ENCODE peak calls at places on chromosomes 2 and 18, in six cellular contexts. W, O, M, R, A and T are unnamed samples.

GRCh38 chr18:69757733-69758132 is 189.9 kb downstream of the CD226 start:
- DNase-seq in A (no peak), M (no peak), R (no peak), W (peak; percentile 23), O (peak; percentile 20), T (no peak)

GRCh38 chr2:170155022-170155722 is 22.8 kb upstream of the MYO3B start:
- DNase-seq in R (no peak), O (peak; percentile 52), M (no peak), A (peak; percentile 62), W (peak; percentile 44), T (peak; percentile 58)

GRCh38 chr2:113157108-113157896 is 16.5 kb upstream of the PSD4 start:
- DNase-seq in W (peak; percentile 76), O (no peak), A (peak; percentile 72), M (peak; percentile 66), R (peak; percentile 54), T (no peak)

GRCh38 chr18:57352761-57353136 is 392 bp downstream of the ST8SIA3 start:
- DNase-seq in A (no peak), R (no peak), M (no peak), O (no peak), W (peak; percentile 52), T (no peak)

GRCh38 chr18:42113529-42114191 is 158.6 kb downstream of the PIK3C3 start:
- DNase-seq in A (no peak), R (no peak), M (no peak), W (no peak), O (no peak), T (peak; percentile 82)

GRCh38 chr2:215622836-215623235 is 187.0 kb upstream of the FN1 start:
- DNase-seq in R (no peak), W (no peak), A (no peak), M (no peak), O (no peak), T (no peak)

GRCh38 chr2:168456526-168457176 is 579 bp downstream of the CERS6 start:
- DNase-seq in M (peak; percentile 56), W (peak; percentile 77), O (no peak), R (peak; percentile 49), A (peak; percentile 65), T (no peak)

GRCh38 chr2:192286093-192286701 is 91.5 kb upstream of the TMEFF2 start:
- DNase-seq in A (no peak), R (no peak), M (no peak), W (peak; percentile 47), O (no peak), T (no peak)

GRCh38 chr2:86249176-86249842 is 50.1 kb downstream of the MRPL35 start:
- DNase-seq in M (peak; percentile 59), A (no peak), R (no peak), W (no peak), O (no peak), T (no peak)

GRCh38 chr2:168002021-168002553 is 245.3 kb downstream of the STK39 start:
- DNase-seq in W (peak; percentile 51), A (no peak), O (no peak), R (no peak), M (no peak), T (no peak)

GRCh38 chr2:230738391-230738811 is 25.8 kb downstream of the CAB39 start:
- DNase-seq in W (no peak), M (peak; percentile 30), A (no peak), O (no peak), R (no peak), T (no peak)

GRCh38 chr2:217430916-217431576 is 571.2 kb upstream of the TNP1 start:
- DNase-seq in A (no peak), O (no peak), M (no peak), R (no peak), W (no peak), T (no peak)

GRCh38 chr2:172640389-172640788 is 84.5 kb downstream of the PDK1 start:
- DNase-seq in R (no peak), A (no peak), M (no peak), O (no peak), W (no peak), T (no peak)

GRCh38 chr2:54909006-54909405 is 141.2 kb downstream of the RTN4 start:
- DNase-seq in A (no peak), O (no peak), W (no peak), R (no peak), M (no peak), T (no peak)

GRCh38 chr2:13791019-13791418 is 841.5 kb upstream of the LRATD1 start:
- DNase-seq in O (no peak), W (no peak), A (no peak), M (no peak), R (no peak), T (no peak)

GRCh38 chr2:9573013-9573708 is 17.5 kb upstream of the ADAM17 start:
- DNase-seq in A (no peak), R (no peak), M (no peak), O (no peak), W (no peak), T (no peak)

GRCh38 chr2:41955641-41956040 is 92.2 kb upstream of the PKDCC start:
- DNase-seq in M (no peak), A (no peak), O (no peak), R (no peak), W (no peak), T (no peak)

GRCh38 chr2:222611684-222612083 is 44.2 kb downstream of the FARSB start:
- DNase-seq in O (no peak), M (no peak), R (no peak), A (no peak), W (no peak), T (no peak)

GRCh38 chr2:39697480-39697879 is 31.8 kb downstream of the TMEM178A start:
- DNase-seq in W (no peak), R (no peak), M (no peak), A (no peak), O (no peak), T (no peak)

GRCh38 chr2:40281021-40281940 is 170.6 kb downstream of the SLC8A1 start:
- DNase-seq in O (no peak), R (no peak), M (no peak), W (no peak), A (no peak), T (no peak)

GRCh38 chr2:69917854-69918253 is 2.9 kb downstream of the MXD1 start:
- DNase-seq in W (no peak), O (no peak), A (no peak), M (peak; percentile 46), R (no peak), T (no peak)

GRCh38 chr18:28176933-28177827 is at the start of gene CDH2:
- DNase-seq in W (peak; percentile 95), R (peak; percentile 46), M (peak; percentile 89), A (no peak), O (no peak), T (no peak)

GRCh38 chr2:173874899-173875247 is 90.3 kb downstream of the SP3 start:
- DNase-seq in M (no peak), R (no peak), A (no peak), O (no peak), W (no peak), T (no peak)

DNA sequence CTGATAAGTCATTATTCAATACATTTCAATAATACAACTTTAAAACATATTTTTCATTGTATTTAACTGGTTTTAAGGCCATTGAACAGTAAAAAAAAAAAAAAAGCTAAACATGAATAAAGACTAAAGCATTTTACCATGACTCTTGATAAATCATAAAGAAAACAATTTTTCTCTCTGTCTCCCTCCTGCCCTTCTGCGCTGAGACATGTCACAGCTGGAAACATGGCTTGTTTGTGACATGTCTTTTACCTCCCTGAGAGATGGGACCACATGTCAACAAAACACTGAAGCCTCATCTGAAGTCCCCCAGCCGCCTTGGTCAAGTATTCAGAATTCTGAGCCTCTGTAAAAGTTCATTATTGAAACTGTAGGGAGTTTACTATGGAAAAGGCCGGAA is 221.1 kb downstream of the ZNF407 start:
- DNase-seq in M (no peak), R (no peak), A (no peak), O (no peak), W (no peak), T (no peak)
- H3K4me3 ChIP-seq in M (no peak overlapping the region), R (no peak overlapping the region), A (no peak overlapping the region), O (no peak overlapping the region), W (no peak overlapping the region), T (no peak overlapping the region)

GRCh38 chr2:78315368-78315767 is 710.1 kb upstream of the REG3G start:
- DNase-seq in M (no peak), R (no peak), O (no peak), W (no peak), A (no peak), T (no peak)

GRCh38 chr2:78304678-78305077 is 720.8 kb upstream of the REG3G start:
- DNase-seq in R (no peak), O (no peak), M (no peak), A (no peak), W (peak; percentile 75), T (no peak)

DNA sequence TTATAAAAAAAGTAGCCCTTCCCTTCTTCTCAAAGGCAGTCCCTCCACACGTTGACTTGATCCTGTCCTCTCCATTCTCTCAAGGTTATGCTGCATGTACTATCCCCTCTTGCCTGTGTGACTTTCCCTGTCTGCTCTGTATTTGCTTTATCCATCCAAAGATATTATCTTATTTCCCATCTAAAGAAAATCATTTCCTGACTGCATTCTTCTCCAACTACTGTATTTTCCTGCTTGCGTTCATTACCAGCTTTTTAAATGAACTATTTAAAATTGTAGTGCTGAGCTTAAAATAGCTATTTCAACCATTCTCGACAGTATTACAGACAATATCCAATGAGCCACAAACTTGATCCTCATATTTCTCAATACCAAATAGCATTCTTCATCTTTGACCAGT is 716.0 kb upstream of the REG3G start:
- DNase-seq in A (no peak), W (no peak), O (no peak), M (no peak), R (no peak), T (peak; percentile 39)
- H3K27ac ChIP-seq in A (no peak overlapping the region), W (no peak overlapping the region), O (no peak overlapping the region), M (no peak overlapping the region), R (no peak overlapping the region), T (no peak overlapping the region)

DNA sequence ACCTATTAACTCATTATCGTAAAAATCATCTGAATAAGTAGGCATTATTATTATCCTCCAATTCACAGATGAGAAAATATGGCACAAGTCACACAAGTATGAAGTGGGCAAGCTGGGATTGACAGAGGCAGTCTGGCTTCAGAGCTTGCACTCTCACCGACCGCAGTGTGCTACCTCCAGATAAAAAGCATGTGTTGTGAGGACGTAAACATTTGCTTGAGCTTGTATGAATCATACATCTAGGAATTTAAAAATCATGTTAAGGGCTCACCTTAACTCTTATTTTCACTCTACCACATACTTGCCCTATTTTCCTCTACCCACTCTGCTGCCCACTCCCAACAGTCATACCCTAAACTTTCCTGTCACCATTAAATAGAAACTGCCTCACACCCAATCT is 65.3 kb upstream of the AMMECR1L start:
- DNase-seq in M (no peak), A (no peak), O (no peak), W (no peak), R (no peak), T (no peak)
- H3K36me3 ChIP-seq in M (no peaks in the 10 kb centered on the region), A (peaks cover 78% of the 10 kb centered on the region), O (peaks cover 23% of the 10 kb centered on the region), W (peaks cover 24% of the 10 kb centered on the region), R (peaks cover 79% of the 10 kb centered on the region), T (peaks cover 60% of the 10 kb centered on the region)

DNA sequence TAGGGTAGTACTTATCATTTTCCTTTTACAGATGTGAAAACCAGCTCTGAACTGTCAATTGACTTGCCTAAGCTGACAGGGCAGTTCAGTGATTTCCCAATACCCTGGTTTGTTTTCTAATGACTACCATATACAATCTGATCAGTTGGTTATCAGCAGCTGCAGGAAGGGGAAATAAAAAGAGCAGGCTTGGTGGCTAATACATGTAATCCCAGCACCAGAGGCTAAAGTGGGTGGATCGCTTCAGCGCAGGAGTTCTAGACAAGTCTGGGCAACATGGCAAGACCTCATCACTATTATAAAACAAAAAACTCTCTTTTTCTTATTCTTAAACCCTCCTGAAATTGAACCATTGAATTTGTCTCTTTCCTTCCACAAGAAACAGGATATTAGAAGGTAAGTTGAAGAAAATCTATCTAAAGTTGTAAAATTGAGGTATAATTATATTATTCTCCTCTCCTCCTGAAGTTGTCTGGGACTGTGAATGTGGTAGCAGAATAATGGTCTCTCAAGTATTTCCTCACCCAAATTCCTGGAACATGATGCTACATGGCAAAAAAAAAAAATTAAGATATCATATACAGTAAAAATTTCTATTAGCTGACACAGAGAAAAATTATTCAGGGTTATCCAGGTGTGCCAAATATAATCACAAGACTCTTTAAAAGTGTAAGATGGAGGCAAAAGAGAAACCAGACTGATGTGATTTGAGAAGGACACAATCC is 1441.6 kb downstream of the SUCLG1 start:
- DNase-seq in R (no peak), O (no peak), W (no peak), M (no peak), A (no peak), T (no peak)
- H3K4me3 ChIP-seq in R (no peak overlapping the region), O (no peak overlapping the region), W (no peak overlapping the region), M (no peak overlapping the region), A (no peak overlapping the region), T (no peak overlapping the region)